ENCODE peak calls at places on chromosomes 13 and 19, in seven cellular contexts. G is IMR-90, Z is left ventricle myocardium inferior, V is neural progenitor cell, N is tibial artery, L is fibroblast of pulmonary artery, R is HCT116. A is an unnamed sample.

GRCh38 chr13:26062853-26063444 is 11.1 kb upstream of the SHISA2 start:
- DNase-seq in G (peak; percentile 33), R (peak; percentile 31), Z (no peak), V (peak; percentile 73), N (no peak), L (peak; percentile 77), A (no peak)

GRCh38 chr19:48470281-48470680 is 1.1 kb downstream of the CYTH2 start:
- DNase-seq in V (no peak), R (no peak), L (no peak), N (no peak), G (no peak), Z (no peak), A (no peak)

GRCh38 chr19:10855879-10856522 is 7.8 kb downstream of the C19orf38 start:
- DNase-seq in V (peak; percentile 44), Z (no peak), N (no peak), R (no peak), L (peak; percentile 22), G (no peak), A (no peak)

GRCh38 chr13:48281556-48281955 is 22.0 kb upstream of the RB1 start:
- DNase-seq in L (no peak), Z (no peak), V (no peak), N (no peak), G (no peak), R (no peak), A (no peak)

GRCh38 chr13:113803409-113804016 is 44.5 kb downstream of the TMEM255B start:
- DNase-seq in R (no peak), G (no peak), V (no peak), N (peak; percentile 59), Z (no peak), L (no peak), A (no peak)

GRCh38 chr19:16001481-16002312 is 52.9 kb downstream of the OR10H4 start:
- DNase-seq in N (no peak), V (no peak), L (peak; percentile 77), G (peak; percentile 77), Z (no peak), R (no peak), A (no peak)

GRCh38 chr13:113839536-113840204 is 24.2 kb downstream of the GAS6 start:
- DNase-seq in G (no peak), Z (peak; percentile 60), V (no peak), L (no peak), N (no peak), R (no peak), A (no peak)

GRCh38 chr19:4879041-4879440 is 11.6 kb upstream of the PLIN3 start:
- DNase-seq in L (no peak), N (no peak), R (no peak), Z (no peak), G (no peak), V (no peak), A (no peak)

GRCh38 chr13:60258349-60258748 is 94.6 kb upstream of the DIAPH3 start:
- DNase-seq in N (no peak), R (no peak), Z (no peak), V (peak; percentile 11), L (no peak), G (no peak), A (no peak)

GRCh38 chr19:29062486-29063435 is 150.2 kb downstream of the UQCRFS1 start:
- DNase-seq in L (no peak), Z (no peak), R (no peak), V (peak; percentile 42), N (no peak), G (no peak), A (peak; percentile 77)

GRCh38 chr13:21234537-21234936 is 58.1 kb downstream of the MRPL57 start:
- DNase-seq in V (no peak), R (no peak), N (no peak), L (no peak), G (no peak), Z (no peak), A (no peak)

GRCh38 chr19:38838208-38838985 is 6.8 kb upstream of the ECH1 start:
- DNase-seq in L (no peak), Z (no peak), N (no peak), R (peak; percentile 46), V (no peak), G (no peak), A (no peak)

GRCh38 chr19:31715249-31715944 is 366.2 kb upstream of the TSHZ3 start:
- DNase-seq in L (peak; percentile 3), R (no peak), V (no peak), N (no peak), Z (no peak), G (no peak), A (no peak)

GRCh38 chr13:44244288-44244687 is 129.3 kb upstream of the SERP2 start:
- DNase-seq in N (no peak), Z (no peak), L (peak; percentile 30), R (peak; percentile 70), G (peak; percentile 81), V (no peak), A (no peak)

GRCh38 chr13:43258771-43259170 is 235.4 kb downstream of the DNAJC15 start:
- DNase-seq in Z (no peak), G (no peak), L (no peak), N (no peak), R (no peak), V (no peak), A (no peak)

GRCh38 chr19:37932985-37933953 is 26.3 kb downstream of the SIPA1L3 start:
- DNase-seq in V (peak; percentile 15), G (peak; percentile 61), N (no peak), L (peak; percentile 34), R (no peak), Z (peak; percentile 16), A (no peak)

GRCh38 chr19:18951721-18952281 is 10.8 kb upstream of the HOMER3 start:
- DNase-seq in Z (no peak), N (no peak), L (no peak), G (no peak), V (no peak), R (no peak), A (no peak)

GRCh38 chr19:6464070-6464873 is at the start of gene CRB3:
- DNase-seq in G (no peak), N (no peak), L (no peak), Z (no peak), R (peak; percentile 80), V (peak; percentile 53), A (peak; percentile 69)

GRCh38 chr13:73499685-73500084 is 440.9 kb downstream of the KLF5 start:
- DNase-seq in R (no peak), N (no peak), G (no peak), L (no peak), Z (no peak), V (no peak), A (no peak)

GRCh38 chr19:7614859-7615741 is 14.2 kb downstream of the XAB2 start:
- DNase-seq in G (no peak), L (no peak), Z (no peak), V (no peak), R (no peak), N (no peak), A (no peak)

GRCh38 chr19:7337380-7338194 is 11.2 kb upstream of the ARHGEF18 start:
- DNase-seq in R (no peak), G (no peak), Z (no peak), L (no peak), V (no peak), N (peak; percentile 65), A (peak; percentile 32)

DNA sequence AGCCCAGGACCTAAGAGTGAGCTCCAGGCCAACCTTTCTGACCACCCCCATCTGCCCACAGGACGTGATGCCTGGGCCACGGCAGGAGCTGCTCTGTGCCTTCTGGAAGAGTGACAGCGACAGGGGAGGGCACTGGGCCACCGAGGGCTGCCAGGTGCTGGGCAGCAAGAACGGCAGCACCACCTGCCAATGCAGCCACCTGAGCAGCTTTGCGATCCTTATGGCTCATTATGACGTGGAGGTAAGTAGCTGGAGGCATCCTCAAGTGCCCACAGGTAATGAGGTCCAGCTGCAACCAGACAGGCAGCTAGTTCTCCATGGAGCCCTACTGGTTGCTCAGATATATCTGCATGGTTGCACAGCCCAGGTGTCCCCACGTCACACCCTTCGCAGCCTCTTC is 14.8 kb downstream of the DDX39A start:
- DNase-seq in L (no peak), N (no peak), R (no peak), Z (no peak), V (no peak), G (no peak), A (no peak)
- TF ChIP-seq CTCF in L (no peak), N (no peak), R (no peak), Z (no peak), V (no peak), G (no peak), A (no peak)

GRCh38 chr19:47143322-47144073 is 12.9 kb downstream of the SAE1 start:
- DNase-seq in R (no peak), V (no peak), L (no peak), Z (no peak), N (no peak), G (no peak), A (no peak)

GRCh38 chr19:47146920-47147319 is 16.3 kb downstream of the SAE1 start:
- DNase-seq in Z (no peak), R (no peak), V (no peak), G (no peak), N (no peak), L (no peak), A (no peak)

GRCh38 chr19:47142779-47143178 is 12.1 kb downstream of the SAE1 start:
- DNase-seq in L (no peak), G (no peak), R (no peak), N (no peak), V (no peak), Z (no peak), A (no peak)

GRCh38 chr19:47144630-47145029 is 14.0 kb downstream of the SAE1 start:
- DNase-seq in R (no peak), V (no peak), G (no peak), N (no peak), Z (no peak), L (no peak), A (no peak)

GRCh38 chr19:47145639-47146486 is 15.2 kb downstream of the SAE1 start:
- DNase-seq in R (no peak), L (no peak), Z (no peak), N (no peak), G (no peak), V (no peak), A (no peak)
- H3K4me3 ChIP-seq in R (no peak overlapping the region), L (no peak overlapping the region), Z (no peak overlapping the region), N (no peak overlapping the region), G (no peak overlapping the region), V (no peak overlapping the region), A (no peak overlapping the region)

GRCh38 chr13:69524459-69525155 is 583.0 kb upstream of the ATXN8OS start:
- DNase-seq in L (no peak), G (no peak), V (no peak), R (no peak), Z (no peak), N (no peak), A (no peak)
- TF ChIP-seq CTCF in L (peak; percentile 12), G (peak; percentile 13), V (peak; percentile 58), R (peak; percentile 4), Z (peak; percentile 11), N (no peak), A (no peak)

GRCh38 chr13:30121244-30121643 is 186.1 kb downstream of the KATNAL1 start:
- DNase-seq in R (no peak), Z (no peak), V (no peak), G (no peak), N (no peak), L (no peak), A (no peak)

GRCh38 chr13:30116379-30116778 is 191.0 kb downstream of the KATNAL1 start:
- DNase-seq in Z (no peak), N (no peak), V (no peak), G (no peak), R (no peak), L (no peak), A (no peak)

GRCh38 chr13:30120133-30120822 is 187.1 kb downstream of the KATNAL1 start:
- DNase-seq in R (no peak), V (no peak), N (no peak), G (no peak), Z (no peak), L (no peak), A (no peak)

GRCh38 chr13:30121666-30122065 is 185.7 kb downstream of the KATNAL1 start:
- DNase-seq in L (no peak), R (no peak), Z (no peak), V (no peak), N (no peak), G (no peak), A (no peak)

GRCh38 chr13:30119476-30119875 is 187.9 kb downstream of the KATNAL1 start:
- DNase-seq in L (peak; percentile 64), Z (no peak), G (peak; percentile 64), N (no peak), V (no peak), R (no peak), A (no peak)
- H3K4me3 ChIP-seq in L (no peak overlapping the region), Z (no peak overlapping the region), G (no peak overlapping the region), N (no peak overlapping the region), V (no peak overlapping the region), R (no peak overlapping the region), A (no peak overlapping the region)

A was measured in lower leg skin.